ENCODE peak calls at places on chromosomes 16 and 17, in ten cellular contexts. P, S, Y, K, C, O, N, T, E and B are unnamed samples.

GRCh38 chr17:80468781-80469533 is 7.5 kb downstream of the NPTX1 start:
- DNase-seq in P (no peak), S (no peak), Y (no peak), K (no peak), C (no peak), O (no peak), N (no peak), T (no peak), E (no peak), B (no peak)

GRCh38 chr16:16186820-16187219 is 36.5 kb downstream of the ABCC6 start:
- DNase-seq in P (no peak), S (no peak), Y (no peak), K (no peak), C (no peak), O (no peak), N (no peak), T (no peak), E (no peak), B (no peak)

GRCh38 chr17:11550431-11550830 is 47.8 kb upstream of the DNAH9 start:
- DNase-seq in P (no peak), S (no peak), Y (no peak), K (no peak), C (no peak), O (no peak), N (no peak), T (no peak), E (no peak), B (no peak)

GRCh38 chr17:48262982-48263586 is 155.5 kb downstream of the SNX11 start:
- DNase-seq in P (no peak), S (no peak), Y (peak; percentile 36), K (no peak), C (no peak), O (no peak), N (no peak), T (no peak), E (no peak), B (no peak)

GRCh38 chr16:46972971-46973456 is 460 bp downstream of the DNAJA2 start:
- DNase-seq in P (no peak), S (peak; percentile 22), Y (peak; percentile 60), K (no peak), C (no peak), O (peak; percentile 51), N (no peak), T (peak; percentile 50), E (peak; percentile 27), B (peak; percentile 68)

GRCh38 chr17:28724500-28725165 is 1.4 kb downstream of the TLCD1 start:
- DNase-seq in P (no peak), S (no peak), Y (no peak), K (no peak), C (peak; percentile 36), O (peak; percentile 41), N (no peak), T (no peak), E (no peak), B (no peak)

GRCh38 chr17:80247561-80247960 is 13.1 kb upstream of the RNF213 start:
- DNase-seq in P (no peak), S (no peak), Y (no peak), K (no peak), C (no peak), O (no peak), N (no peak), T (no peak), E (no peak), B (no peak)

GRCh38 chr16:49557070-49557446 is 183.5 kb downstream of the C16orf78 start:
- DNase-seq in P (no peak), S (no peak), Y (no peak), K (no peak), C (no peak), O (peak; percentile 68), N (no peak), T (no peak), E (no peak), B (no peak)

GRCh38 chr17:74234482-74234881 is 21.1 kb downstream of the TTYH2 start:
- DNase-seq in P (no peak), S (no peak), Y (no peak), K (no peak), C (no peak), O (no peak), N (no peak), T (no peak), E (no peak), B (no peak)

GRCh38 chr17:13931752-13932477 is 137.4 kb upstream of the COX10 start:
- DNase-seq in P (no peak), S (peak; percentile 25), Y (no peak), K (no peak), C (peak; percentile 17), O (peak; percentile 30), N (no peak), T (peak; percentile 39), E (peak; percentile 35), B (peak; percentile 84)

GRCh38 chr16:19830902-19831555 is 53.6 kb downstream of the GPRC5B start:
- DNase-seq in P (no peak), S (no peak), Y (no peak), K (no peak), C (no peak), O (no peak), N (no peak), T (no peak), E (no peak), B (no peak)

GRCh38 chr16:62665269-62665668 is 629.0 kb upstream of the CDH8 start:
- DNase-seq in P (no peak), S (no peak), Y (no peak), K (no peak), C (no peak), O (peak; percentile 79), N (no peak), T (no peak), E (no peak), B (no peak)

GRCh38 chr17:39400547-39401411 is 647 bp downstream of the FBXL20 start:
- DNase-seq in P (no peak), S (no peak), Y (no peak), K (no peak), C (no peak), O (peak; percentile 36), N (no peak), T (peak; percentile 27), E (no peak), B (peak; percentile 81)

GRCh38 chr16:11768850-11769249 is 26.2 kb upstream of the TXNDC11 start:
- DNase-seq in P (no peak), S (no peak), Y (no peak), K (no peak), C (peak; percentile 17), O (no peak), N (peak; percentile 58), T (no peak), E (no peak), B (no peak)

GRCh38 chr17:9360610-9361571 is 214.7 kb downstream of the STX8 start:
- DNase-seq in P (no peak), S (no peak), Y (no peak), K (no peak), C (no peak), O (no peak), N (no peak), T (no peak), E (no peak), B (peak; percentile 64)
- TF ChIP-seq POLR2AphosphoS5 in P (no peak), S (peak; percentile 43), Y (no peak), K (no peak), C (no peak), O (no peak), N (no peak), T (peak; percentile 33), E (no peak), B (no peak)

GRCh38 chr17:2406903-2407790 is 6.3 kb upstream of the MNT start:
- DNase-seq in P (no peak), S (no peak), Y (no peak), K (no peak), C (no peak), O (no peak), N (no peak), T (peak; percentile 69), E (peak; percentile 76), B (peak; percentile 86)
- TF ChIP-seq POLR2AphosphoS5 in P (no peak), S (peak; percentile 17), Y (no peak), K (peak; percentile 86), C (no peak), O (no peak), N (no peak), T (peak; percentile 77), E (peak; percentile 22), B (peak; percentile 9)

DNA sequence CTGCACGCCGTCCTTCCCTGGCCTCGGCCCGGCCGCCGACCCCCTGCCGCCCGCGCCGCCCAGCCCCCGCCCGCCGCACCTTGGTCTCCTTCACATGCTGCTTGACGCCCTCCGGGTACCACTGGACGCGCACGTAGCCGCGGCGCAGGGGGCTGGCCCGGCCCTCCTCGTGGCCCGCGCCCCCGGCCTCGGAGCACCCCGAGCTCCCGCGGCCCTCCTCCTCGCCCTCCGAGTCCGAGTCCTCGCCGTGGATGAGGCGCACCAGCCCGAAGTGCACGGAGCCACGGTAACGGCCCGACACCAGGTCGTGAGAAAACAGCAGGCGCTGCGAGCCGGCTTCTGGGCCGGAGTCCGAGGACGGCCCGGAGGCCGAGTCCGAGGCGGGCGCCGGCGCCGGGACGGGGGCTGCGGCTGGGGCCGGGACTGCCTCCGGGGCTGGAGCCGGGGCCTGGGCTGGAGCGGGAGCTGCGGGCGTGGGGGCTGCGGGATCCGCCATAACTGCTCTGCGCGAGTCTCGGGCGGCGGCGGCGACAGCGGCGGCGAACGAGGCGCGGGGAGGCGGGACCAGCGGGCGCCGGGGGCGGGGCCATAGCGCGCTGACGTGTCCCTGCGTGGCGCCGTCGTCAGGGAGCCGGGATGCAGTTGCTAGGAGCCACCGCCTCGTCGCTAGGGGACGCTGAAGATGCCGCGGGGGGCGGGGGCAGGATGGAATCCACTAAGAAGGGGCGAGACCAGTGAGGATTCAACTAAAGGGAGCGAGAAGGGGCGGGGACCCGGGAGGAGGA is at the start of gene UBE2O:
- DNase-seq in P (peak; percentile 96), S (peak; percentile 76), Y (peak; percentile 95), K (peak; percentile 95), C (peak; percentile 86), O (peak; percentile 99), N (no peak), T (peak; percentile 88), E (peak; percentile 64), B (peak; percentile 92)
- TF ChIP-seq POLR2AphosphoS5 in P (no peak), S (peak; percentile 9), Y (peak; percentile 55), K (peak; percentile 52), C (peak; percentile 46), O (peak; percentile 60), N (peak; percentile 38), T (peak; percentile 64), E (no peak), B (no peak)

DNA sequence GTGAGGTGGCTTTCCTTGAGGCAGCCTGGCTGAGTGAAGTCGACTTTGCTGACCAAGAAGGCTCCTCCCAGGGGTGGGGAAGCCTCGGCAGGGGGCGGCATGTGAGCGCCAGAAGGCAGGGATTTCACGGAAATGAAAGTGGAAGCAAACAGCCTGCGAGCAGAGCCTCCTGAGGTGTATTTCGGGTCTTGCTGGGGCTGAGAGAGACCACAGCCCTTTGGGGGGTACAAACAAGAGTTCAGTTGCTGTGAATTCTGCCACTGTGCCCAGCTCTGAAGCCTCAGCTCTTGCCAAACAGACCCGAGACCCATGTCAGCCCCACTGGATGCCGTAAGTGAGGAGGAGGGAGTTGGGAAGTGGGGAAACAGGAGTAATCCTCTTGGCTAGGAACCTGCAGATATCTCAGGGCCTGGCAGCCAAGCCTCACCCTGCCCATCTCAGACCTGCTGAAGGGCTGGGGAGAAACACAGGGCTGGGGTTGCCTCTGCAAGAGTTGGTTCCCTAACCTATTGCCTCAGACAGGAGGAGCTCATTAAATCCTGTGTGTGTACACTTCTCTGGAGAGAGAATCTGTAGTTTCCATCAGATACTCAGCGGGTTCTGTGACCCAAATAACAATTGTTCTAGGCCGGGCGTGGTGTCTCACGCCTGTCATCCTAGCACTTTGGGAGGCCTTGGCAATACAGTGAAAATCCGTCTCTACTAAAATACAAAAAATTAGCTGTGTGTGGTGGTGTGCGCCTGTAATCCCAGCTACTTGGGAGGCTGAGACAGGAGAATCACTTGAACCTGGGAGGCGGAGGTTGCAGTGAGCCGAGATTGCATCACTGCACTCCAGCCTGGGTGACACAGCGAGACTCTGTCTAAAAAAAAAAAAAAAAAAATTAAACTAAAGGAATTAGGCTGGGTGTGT is at the start of gene IFI35:
- DNase-seq in P (peak; percentile 74), S (peak; percentile 85), Y (peak; percentile 82), K (peak; percentile 97), C (no peak), O (peak; percentile 79), N (peak; percentile 69), T (peak; percentile 90), E (peak; percentile 73), B (peak; percentile 92)
- TF ChIP-seq POLR2AphosphoS5 in P (peak; percentile 74), S (peak; percentile 86), Y (no peak), K (peak; percentile 86), C (no peak), O (no peak), N (peak; percentile 94), T (peak; percentile 89), E (peak; percentile 52), B (no peak)